ENCODE peak calls at places on chromosomes 11 and 22, in four cellular contexts. E is NCI-H146, F is AG09309, Y is smooth muscle cell of the brain vasculature. X is an unnamed sample.

GRCh38 chr11:94876645-94877445 is 96.5 kb downstream of the CWC15 start:
- DNase-seq in E (no peak), F (peak), Y (peak), X (no peak)

GRCh38 chr11:25317221-25317620 is 820.4 kb downstream of the LUZP2 start:
- DNase-seq in E (no peak), F (no peak), Y (no peak), X (no peak)

GRCh38 chr22:29768052-29768680 is 997 bp downstream of the UQCR10 start:
- DNase-seq in E (no peak), F (no peak), Y (no peak), X (no peak)

GRCh38 chr11:65026810-65027209 is 429 bp upstream of the SNX15 start:
- DNase-seq in E (no peak), F (no peak), Y (no peak), X (no peak)

GRCh38 chr11:27696112-27696511 is 4.1 kb downstream of the BDNF start:
- DNase-seq in E (no peak), F (no peak), Y (no peak), X (no peak)

GRCh38 chr11:131894615-131895544 is 524.5 kb downstream of the NTM start:
- DNase-seq in E (no peak), F (no peak), Y (no peak), X (no peak)

GRCh38 chr11:116990061-116990473 is 108.2 kb downstream of the SIK3 start:
- DNase-seq in E (no peak), F (peak), Y (no peak), X (no peak)

GRCh38 chr11:30196400-30197206 is 34.2 kb upstream of the FSHB start:
- DNase-seq in E (peak), F (no peak), Y (no peak), X (peak)

GRCh38 chr11:108340958-108341357 is 118.1 kb downstream of the ATM start:
- DNase-seq in E (peak), F (no peak), Y (no peak), X (no peak)

GRCh38 chr11:76656571-76657081 is 13.9 kb downstream of the LRRC32 start:
- DNase-seq in E (no peak), F (no peak), Y (no peak), X (no peak)

GRCh38 chr11:17063171-17064002 is 14.1 kb downstream of the RPS13 start:
- DNase-seq in E (peak), F (no peak), Y (no peak), X (peak)

GRCh38 chr22:32233091-32233490 is 22.1 kb downstream of the SLC5A4 start:
- DNase-seq in E (no peak), F (no peak), Y (no peak), X (no peak)

GRCh38 chr11:73184953-73185671 is 33.0 kb upstream of the P2RY2 start:
- DNase-seq in E (peak), F (no peak), Y (no peak), X (peak)

GRCh38 chr11:65479184-65480145 is 19.4 kb upstream of the MALAT1 start:
- DNase-seq in E (peak), F (peak), Y (no peak), X (peak)

GRCh38 chr11:13384837-13385417 is 78.1 kb downstream of the BTBD10 start:
- DNase-seq in E (no peak), F (peak), Y (peak), X (peak)

GRCh38 chr11:121249039-121249663 is 43.4 kb upstream of the SC5D start:
- DNase-seq in E (peak), F (no peak), Y (no peak), X (no peak)

GRCh38 chr11:73204711-73205121 is 13.4 kb upstream of the P2RY2 start:
- DNase-seq in E (no peak), F (no peak), Y (no peak), X (peak)